ENCODE peak calls at places on chromosomes 2 and 18, in ten cellular contexts. V is brain microvascular endothelial cell; Y is AG10803; Z is AG09319; H is MG63; D is EL; O is stimulated activated naive CD4-positive, alpha-beta T cell treated with Interleukin-2 at 50 U/mL for 16 hours; M is CD4-positive, alpha-beta T cell; E is left ventricle myocardium inferior; G is NCI-H1105 treated with DMSO at 0.1 percent for 48 hours. P is an unnamed sample.

GRCh38 chr2:207692206-207693065 is 19.0 kb upstream of the CCNYL1 start:
- DNase-seq in Z (no peak), M (peak), G (no peak), E (no peak), O (peak), H (peak), Y (peak), D (peak), V (peak), P (no peak)

GRCh38 chr2:181953773-181954537 is 31.7 kb upstream of the PPP1R1C start:
- DNase-seq in Z (peak), V (peak), H (peak), O (peak), D (peak), M (peak), G (no peak), E (peak), Y (peak), P (no peak)

GRCh38 chr2:20443276-20443920 is 3.5 kb upstream of the RHOB start:
- DNase-seq in H (no peak), O (no peak), Z (no peak), D (peak), V (no peak), Y (peak), G (peak), E (no peak), M (no peak), P (peak)

GRCh38 chr2:101223814-101224231 is 28.9 kb upstream of the CNOT11 start:
- DNase-seq in O (peak), M (peak), D (peak), E (no peak), H (peak), V (no peak), G (no peak), Y (peak), Z (no peak), P (no peak)

GRCh38 chr18:55457028-55457427 is 131.0 kb downstream of the TCF4 start:
- DNase-seq in D (no peak), Y (no peak), G (no peak), E (no peak), Z (no peak), M (no peak), V (no peak), O (no peak), H (no peak), P (no peak)

GRCh38 chr2:9617749-9618148 is 13.0 kb downstream of the YWHAQ start:
- DNase-seq in M (no peak), Y (peak), D (peak), V (no peak), O (no peak), G (no peak), E (no peak), H (peak), Z (no peak), P (no peak)

GRCh38 chr2:187302619-187303018 is 145.4 kb downstream of the CALCRL start:
- DNase-seq in E (no peak), G (peak), O (no peak), H (no peak), V (peak), Z (no peak), D (peak), Y (peak), M (no peak), P (no peak)

GRCh38 chr2:20483496-20483895 is 36.6 kb downstream of the RHOB start:
- DNase-seq in E (no peak), V (no peak), Y (no peak), D (no peak), Z (no peak), M (no peak), H (no peak), O (no peak), G (no peak), P (no peak)

GRCh38 chr18:75248426-75249191 is 38.0 kb downstream of the TSHZ1 start:
- DNase-seq in G (no peak), Y (no peak), M (no peak), O (no peak), Z (no peak), H (peak), V (no peak), E (no peak), D (no peak), P (peak)

GRCh38 chr2:38298539-38298938 is 78.5 kb downstream of the ATL2 start:
- DNase-seq in E (no peak), M (no peak), V (no peak), O (no peak), G (no peak), Y (no peak), Z (no peak), H (no peak), D (no peak), P (no peak)

GRCh38 chr2:97868986-97869721 is 126.6 kb downstream of the TMEM131 start:
- DNase-seq in E (peak), Z (peak), V (peak), O (no peak), D (peak), H (peak), Y (peak), G (no peak), M (no peak), P (no peak)

P was measured in COR-L47.